ENCODE peak calls at places on chromosome 21, in four cellular contexts. Z, D, N and M are unnamed samples.

GRCh38 chr21:26966978-26967913 is at the start of gene ADAMTS5:
- DNase-seq in D (peak; percentile 87), N (peak; percentile 64), Z (peak; percentile 77), M (peak; percentile 89)

GRCh38 chr21:34926784-34927548 is 122.1 kb downstream of the RUNX1 start:
- DNase-seq in Z (no peak), N (peak; percentile 34), D (no peak), M (no peak)

GRCh38 chr21:28539623-28539988 is 453.1 kb downstream of the LTN1 start:
- DNase-seq in D (no peak), Z (no peak), N (no peak), M (no peak)

GRCh38 chr21:27819299-27819698 is 852.4 kb upstream of the ADAMTS5 start:
- DNase-seq in N (no peak), D (no peak), Z (no peak), M (no peak)

GRCh38 chr21:33403128-33403785 is at the start of gene IFNGR2:
- DNase-seq in D (peak; percentile 83), N (peak; percentile 33), Z (no peak), M (no peak)

GRCh38 chr21:32364387-32364786 is 28.4 kb downstream of the URB1 start:
- DNase-seq in Z (peak; percentile 9), D (no peak), N (no peak), M (no peak)

GRCh38 chr21:9780441-9780937 is 740.9 kb upstream of the TPTE start:
- DNase-seq in D (no peak), Z (no peak), N (no peak), M (no peak)

GRCh38 chr21:46424062-46424591 is 34.6 kb upstream of the DIP2A start:
- DNase-seq in D (peak; percentile 69), N (no peak), Z (no peak), M (no peak)

GRCh38 chr21:8988696-8989095 is 1532.7 kb upstream of the TPTE start:
- DNase-seq in D (no peak), N (no peak), Z (no peak), M (no peak)

GRCh38 chr21:33685613-33686197 is 43.4 kb downstream of the ITSN1 start:
- DNase-seq in D (no peak), N (peak; percentile 61), Z (peak; percentile 46), M (no peak)

GRCh38 chr21:28794341-28794970 is 198.2 kb downstream of the LTN1 start:
- DNase-seq in N (peak; percentile 46), D (no peak), Z (no peak), M (no peak)

GRCh38 chr21:9839011-9839661 is 682.2 kb upstream of the TPTE start:
- DNase-seq in N (no peak), Z (no peak), D (peak; percentile 89), M (peak; percentile 93)

GRCh38 chr21:14121719-14122118 is 89.0 kb downstream of the LIPI start:
- DNase-seq in D (no peak), N (no peak), Z (no peak), M (no peak)

GRCh38 chr21:43331962-43332458 is 94.9 kb downstream of the SIK1 start:
- DNase-seq in N (peak; percentile 96), D (peak; percentile 78), Z (peak; percentile 96), M (no peak)

GRCh38 chr21:33127154-33127893 is 57.4 kb downstream of the OLIG1 start:
- DNase-seq in N (peak; percentile 67), Z (peak; percentile 75), D (no peak), M (no peak)

GRCh38 chr21:43194303-43195130 is 25.7 kb downstream of the CRYAA start:
- DNase-seq in D (peak; percentile 61), N (no peak), Z (no peak), M (peak; percentile 68)

GRCh38 chr21:17523007-17523451 is 10.2 kb downstream of the CXADR start:
- DNase-seq in N (no peak), Z (peak; percentile 12), D (no peak), M (no peak)

GRCh38 chr21:28776251-28776650 is 216.4 kb downstream of the LTN1 start:
- DNase-seq in Z (peak; percentile 83), N (peak; percentile 65), D (no peak), M (no peak)

GRCh38 chr21:46038871-46039397 is 57.4 kb downstream of the COL6A1 start:
- DNase-seq in D (no peak), N (peak; percentile 84), Z (peak; percentile 46), M (peak; percentile 87)

GRCh38 chr21:27145134-27145798 is 178.4 kb upstream of the ADAMTS5 start:
- DNase-seq in N (no peak), D (no peak), Z (no peak), M (no peak)

GRCh38 chr21:32392299-32392879 is 423 bp downstream of the URB1 start:
- DNase-seq in N (no peak), D (no peak), Z (no peak), M (no peak)

GRCh38 chr21:35664683-35665082 is 395.6 kb downstream of the SETD4 start:
- DNase-seq in N (no peak), Z (no peak), D (no peak), M (no peak)

GRCh38 chr21:34881894-34882371 is 167.2 kb downstream of the RUNX1 start:
- DNase-seq in D (no peak), Z (peak; percentile 86), N (peak; percentile 85), M (no peak)

GRCh38 chr21:21624674-21625073 is 626.5 kb downstream of the NCAM2 start:
- DNase-seq in D (no peak), Z (peak; percentile 72), N (peak; percentile 65), M (no peak)

GRCh38 chr21:42839271-42840231 is 39.8 kb downstream of the WDR4 start:
- DNase-seq in N (no peak), Z (no peak), D (peak; percentile 64), M (peak; percentile 80)

GRCh38 chr21:28771790-28772501 is 220.7 kb downstream of the LTN1 start:
- DNase-seq in D (no peak), N (peak; percentile 64), Z (peak; percentile 96), M (no peak)

DNA sequence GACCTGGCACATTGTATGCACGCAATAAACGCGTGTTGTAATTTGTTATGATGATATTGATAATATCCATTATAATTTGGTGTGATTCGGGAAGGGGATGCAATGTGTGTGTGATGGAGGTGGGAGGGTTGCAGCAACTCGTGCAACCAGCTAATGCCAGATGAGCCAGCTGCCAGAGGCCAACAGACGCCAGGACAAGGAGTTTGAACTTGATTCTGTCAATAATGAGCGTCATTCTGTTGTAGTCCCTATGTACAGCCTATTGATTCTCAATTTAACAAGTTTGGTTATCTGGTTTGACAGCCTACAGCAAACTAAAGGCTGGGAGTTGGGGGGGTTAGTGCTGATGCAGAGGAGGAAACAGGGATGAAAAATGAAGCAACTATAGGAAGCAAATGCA is 35.5 kb downstream of the TIAM1 start:
- DNase-seq in D (no peak), Z (no peak), N (no peak), M (no peak)
- TF ChIP-seq CTCF in D (no peak), Z (no peak), N (no peak), M (no peak)

GRCh38 chr21:44626673-44627143 is at the start of gene KRTAP10-9:
- DNase-seq in Z (no peak), N (no peak), D (no peak), M (no peak)

GRCh38 chr21:44628707-44629391 is 2.0 kb downstream of the KRTAP10-9 start:
- DNase-seq in N (no peak), Z (no peak), D (no peak), M (peak; percentile 82)

GRCh38 chr21:44623575-44623974 is 3.3 kb upstream of the KRTAP10-9 start:
- DNase-seq in Z (no peak), D (no peak), N (no peak), M (no peak)

GRCh38 chr21:44625756-44626155 is 1.1 kb upstream of the KRTAP10-9 start:
- DNase-seq in N (no peak), D (no peak), Z (no peak), M (peak; percentile 78)

DNA sequence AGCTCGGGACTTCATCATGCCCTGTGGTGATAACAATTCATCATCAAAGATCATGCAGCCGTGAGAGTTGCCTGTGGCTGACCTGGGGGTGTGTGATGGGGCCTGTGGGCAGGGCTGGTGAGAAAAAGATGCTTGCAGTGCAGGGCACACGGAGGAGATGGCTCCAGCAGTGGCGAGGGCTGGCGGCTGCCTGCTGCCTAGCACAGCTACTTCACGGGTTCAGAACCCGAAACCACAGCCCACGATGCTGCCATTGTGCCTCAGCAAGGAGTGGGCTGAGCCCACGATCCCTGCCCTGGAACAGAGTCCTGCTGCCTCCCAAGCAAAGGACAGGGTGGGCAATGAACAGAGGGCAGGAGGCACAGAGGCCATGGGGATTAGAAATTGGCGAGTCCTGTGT is 631 bp upstream of the KRTAP10-9 start:
- DNase-seq in N (no peak), Z (no peak), D (no peak), M (peak; percentile 65)
- TF ChIP-seq CTCF in N (no peak), Z (no peak), D (no peak), M (no peak)

GRCh38 chr21:41651830-41652229 is 115.0 kb downstream of the RIPK4 start:
- DNase-seq in D (no peak), N (no peak), Z (no peak), M (no peak)
- TF ChIP-seq CTCF in D (no peak), N (no peak), Z (no peak), M (no peak)

GRCh38 chr21:25515484-25516405 is 91.5 kb downstream of the MRPL39 start:
- DNase-seq in Z (peak; percentile 68), D (no peak), N (no peak), M (no peak)

GRCh38 chr21:25513810-25514209 is 93.5 kb downstream of the MRPL39 start:
- DNase-seq in Z (no peak), N (no peak), D (no peak), M (no peak)

DNA sequence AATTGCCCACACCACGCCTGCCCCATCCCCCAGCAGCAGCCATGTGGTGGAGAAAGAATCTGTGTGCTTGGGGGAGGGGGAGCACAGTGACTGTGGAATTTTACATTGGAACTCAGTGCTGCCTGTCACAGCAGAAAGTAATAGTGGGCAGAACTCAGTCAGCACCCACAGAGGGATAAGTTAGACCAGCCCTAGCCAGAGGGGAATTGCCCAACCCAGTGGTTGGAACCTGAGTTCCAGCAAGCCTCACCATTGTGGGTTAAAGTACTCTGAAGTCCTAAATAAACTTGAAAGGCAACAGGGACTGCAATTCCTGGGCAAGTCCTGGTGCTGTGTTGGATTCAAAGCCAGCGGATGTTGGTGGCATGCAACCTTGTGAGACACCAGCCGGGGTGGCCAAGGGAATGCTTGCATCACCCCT is 88.8 kb downstream of the MRPL39 start:
- DNase-seq in D (no peak), N (no peak), Z (no peak), M (no peak)
- TF ChIP-seq CTCF in D (no peak), N (no peak), Z (no peak), M (no peak)

GRCh38 chr21:36706482-36706852 is 7.6 kb downstream of the SIM2 start:
- DNase-seq in D (no peak), Z (no peak), N (no peak), M (peak; percentile 66)
- TF ChIP-seq CTCF in D (no peak), Z (no peak), N (no peak), M (no peak)

GRCh38 chr21:37915516-37915915 is 741 bp downstream of the KCNJ6 start:
- DNase-seq in Z (no peak), D (no peak), N (no peak), M (no peak)

GRCh38 chr21:37914211-37914900 is 1.9 kb downstream of the KCNJ6 start:
- DNase-seq in D (no peak), N (peak; percentile 15), Z (peak; percentile 17), M (peak; percentile 87)

GRCh38 chr21:37915941-37916794 is at the start of gene KCNJ6:
- DNase-seq in Z (peak; percentile 59), N (peak; percentile 45), D (no peak), M (peak; percentile 92)

GRCh38 chr21:37917612-37918011 is 1.4 kb upstream of the KCNJ6 start:
- DNase-seq in N (peak; percentile 59), Z (peak; percentile 56), D (no peak), M (no peak)

GRCh38 chr21:37916795-37917142 is 512 bp upstream of the KCNJ6 start:
- DNase-seq in N (no peak), D (no peak), Z (no peak), M (no peak)
- TF ChIP-seq CTCF in N (no peak), D (no peak), Z (peak; percentile 12), M (peak; percentile 28)

GRCh38 chr21:16193758-16194606 is 464.2 kb downstream of the USP25 start:
- DNase-seq in Z (peak; percentile 87), N (peak; percentile 88), D (peak; percentile 83), M (peak; percentile 87)
- TF ChIP-seq CTCF in Z (peak; percentile 45), N (peak; percentile 33), D (peak; percentile 40), M (peak; percentile 59)